ENCODE peak calls at places on chromosomes 7 and 10, in seven cellular contexts. One of them, this sample, is unnamed.
A peak's percentile ranks its signal among the peaks of the same experiment; 100 is the strongest.

GRCh38 chr7:43847496-43847895 is 21.8 kb downstream of the MRPS24 start:
- DNase-seq in osteoblast: peak; percentile 77
- DNase-seq in fibroblast of mammary gland: peak; percentile 70
- DNase-seq in hypothalamus: no peak
- DNase-seq in heart left ventricle: no peak
- DNase-seq in T-helper 1 cell: no peak
- DNase-seq in germinal center: no peak
- DNase-seq in this sample: no peak

GRCh38 chr7:38584443-38585210 is 46.5 kb downstream of the AMPH start:
- DNase-seq in heart left ventricle: peak; percentile 23
- DNase-seq in fibroblast of mammary gland: peak; percentile 84
- DNase-seq in osteoblast: no peak
- DNase-seq in hypothalamus: no peak
- DNase-seq in germinal center: no peak
- DNase-seq in T-helper 1 cell: no peak
- DNase-seq in this sample: no peak

GRCh38 chr10:94042001-94042813 is 48.5 kb downstream of the PLCE1 start:
- DNase-seq in germinal center: peak; percentile 37
- DNase-seq in hypothalamus: no peak
- DNase-seq in heart left ventricle: no peak
- DNase-seq in T-helper 1 cell: no peak
- DNase-seq in fibroblast of mammary gland: peak; percentile 87
- DNase-seq in osteoblast: peak; percentile 21
- DNase-seq in this sample: no peak

GRCh38 chr7:114444196-114444595 is 29.6 kb downstream of the FOXP2 start:
- DNase-seq in germinal center: no peak
- DNase-seq in fibroblast of mammary gland: no peak
- DNase-seq in T-helper 1 cell: no peak
- DNase-seq in heart left ventricle: no peak
- DNase-seq in osteoblast: no peak
- DNase-seq in hypothalamus: no peak
- DNase-seq in this sample: no peak

GRCh38 chr7:124893140-124893810 is 36.4 kb downstream of the POT1 start:
- DNase-seq in fibroblast of mammary gland: no peak
- DNase-seq in hypothalamus: no peak
- DNase-seq in osteoblast: no peak
- DNase-seq in heart left ventricle: no peak
- DNase-seq in germinal center: no peak
- DNase-seq in T-helper 1 cell: no peak
- DNase-seq in this sample: no peak

GRCh38 chr10:122847782-122848604 is 2.3 kb upstream of the CUZD1 start:
- DNase-seq in T-helper 1 cell: no peak
- DNase-seq in hypothalamus: no peak
- DNase-seq in heart left ventricle: peak; percentile 21
- DNase-seq in fibroblast of mammary gland: peak; percentile 20
- DNase-seq in germinal center: no peak
- DNase-seq in osteoblast: no peak
- DNase-seq in this sample: no peak

GRCh38 chr10:14608381-14609001 is 166.2 kb downstream of the FAM107B start:
- DNase-seq in germinal center: peak; percentile 55
- DNase-seq in osteoblast: no peak
- DNase-seq in heart left ventricle: no peak
- DNase-seq in hypothalamus: no peak
- DNase-seq in fibroblast of mammary gland: no peak
- DNase-seq in T-helper 1 cell: no peak
- DNase-seq in this sample: no peak

GRCh38 chr7:78284945-78285344 is 486.4 kb downstream of the PHTF2 start:
- DNase-seq in T-helper 1 cell: no peak
- DNase-seq in fibroblast of mammary gland: no peak
- DNase-seq in heart left ventricle: no peak
- DNase-seq in germinal center: no peak
- DNase-seq in hypothalamus: no peak
- DNase-seq in osteoblast: peak; percentile 34
- DNase-seq in this sample: no peak

GRCh38 chr10:48464121-48464870 is 140.6 kb downstream of the ARHGAP22 start:
- DNase-seq in heart left ventricle: no peak
- DNase-seq in T-helper 1 cell: no peak
- DNase-seq in germinal center: no peak
- DNase-seq in osteoblast: peak; percentile 85
- DNase-seq in fibroblast of mammary gland: no peak
- DNase-seq in hypothalamus: no peak
- DNase-seq in this sample: no peak

GRCh38 chr10:118610577-118610976 is 15.1 kb upstream of the PRLHR start:
- DNase-seq in heart left ventricle: no peak
- DNase-seq in T-helper 1 cell: no peak
- DNase-seq in hypothalamus: no peak
- DNase-seq in germinal center: no peak
- DNase-seq in fibroblast of mammary gland: no peak
- DNase-seq in osteoblast: no peak
- DNase-seq in this sample: no peak

GRCh38 chr7:6564091-6564770 is 13.0 kb upstream of the GRID2IP start:
- DNase-seq in osteoblast: no peak
- DNase-seq in germinal center: no peak
- DNase-seq in fibroblast of mammary gland: no peak
- DNase-seq in hypothalamus: no peak
- DNase-seq in T-helper 1 cell: no peak
- DNase-seq in heart left ventricle: no peak
- DNase-seq in this sample: no peak

GRCh38 chr7:130897515-130898419 is 163.8 kb upstream of the KLF14 start:
- DNase-seq in hypothalamus: no peak
- DNase-seq in fibroblast of mammary gland: no peak
- DNase-seq in germinal center: no peak
- DNase-seq in osteoblast: peak; percentile 46
- DNase-seq in T-helper 1 cell: no peak
- DNase-seq in heart left ventricle: no peak
- DNase-seq in this sample: no peak

GRCh38 chr10:45673074-45673628 is 579 bp upstream of the ZFAND4 start:
- DNase-seq in osteoblast: no peak
- DNase-seq in germinal center: no peak
- DNase-seq in hypothalamus: no peak
- DNase-seq in heart left ventricle: peak; percentile 21
- DNase-seq in T-helper 1 cell: no peak
- DNase-seq in fibroblast of mammary gland: peak; percentile 33
- DNase-seq in this sample: peak; percentile 29

GRCh38 chr7:154785898-154786297 is 217.0 kb downstream of the PAXIP1 start:
- DNase-seq in heart left ventricle: no peak
- DNase-seq in germinal center: no peak
- DNase-seq in fibroblast of mammary gland: no peak
- DNase-seq in T-helper 1 cell: no peak
- DNase-seq in osteoblast: no peak
- DNase-seq in hypothalamus: no peak
- DNase-seq in this sample: no peak

GRCh38 chr10:93710333-93710909 is 8.0 kb upstream of the FRA10AC1 start:
- DNase-seq in T-helper 1 cell: no peak
- DNase-seq in germinal center: no peak
- DNase-seq in hypothalamus: no peak
- DNase-seq in osteoblast: no peak
- DNase-seq in heart left ventricle: no peak
- DNase-seq in fibroblast of mammary gland: no peak
- DNase-seq in this sample: no peak

GRCh38 chr10:102281103-102281502 is 35.8 kb downstream of the GBF1 start:
- DNase-seq in T-helper 1 cell: no peak
- DNase-seq in heart left ventricle: no peak
- DNase-seq in osteoblast: no peak
- DNase-seq in germinal center: no peak
- DNase-seq in hypothalamus: no peak
- DNase-seq in fibroblast of mammary gland: no peak
- DNase-seq in this sample: no peak

GRCh38 chr7:98669417-98670015 is 52.4 kb downstream of the NPTX2 start:
- DNase-seq in T-helper 1 cell: no peak
- DNase-seq in osteoblast: peak; percentile 62
- DNase-seq in heart left ventricle: peak; percentile 16
- DNase-seq in germinal center: no peak
- DNase-seq in hypothalamus: no peak
- DNase-seq in fibroblast of mammary gland: peak; percentile 12
- DNase-seq in this sample: peak; percentile 49

GRCh38 chr10:18211862-18212261 is 71.6 kb downstream of the CACNB2 start:
- DNase-seq in T-helper 1 cell: no peak
- DNase-seq in fibroblast of mammary gland: no peak
- DNase-seq in germinal center: no peak
- DNase-seq in osteoblast: no peak
- DNase-seq in hypothalamus: no peak
- DNase-seq in heart left ventricle: no peak
- DNase-seq in this sample: no peak

GRCh38 chr10:26334232-26334931 is 103.8 kb upstream of the APBB1IP start:
- DNase-seq in osteoblast: no peak
- DNase-seq in T-helper 1 cell: no peak
- DNase-seq in fibroblast of mammary gland: no peak
- DNase-seq in germinal center: no peak
- DNase-seq in heart left ventricle: no peak
- DNase-seq in hypothalamus: no peak
- DNase-seq in this sample: no peak

GRCh38 chr7:21939858-21940322 is 5.8 kb downstream of the CDCA7L start:
- DNase-seq in fibroblast of mammary gland: no peak
- DNase-seq in hypothalamus: no peak
- DNase-seq in germinal center: no peak
- DNase-seq in heart left ventricle: no peak
- DNase-seq in osteoblast: no peak
- DNase-seq in T-helper 1 cell: no peak
- DNase-seq in this sample: no peak

GRCh38 chr10:75660833-75661232 is 229.4 kb downstream of the LRMDA start:
- DNase-seq in hypothalamus: no peak
- DNase-seq in osteoblast: no peak
- DNase-seq in germinal center: no peak
- DNase-seq in heart left ventricle: no peak
- DNase-seq in fibroblast of mammary gland: no peak
- DNase-seq in T-helper 1 cell: no peak
- DNase-seq in this sample: no peak

GRCh38 chr10:13158401-13158800 is 3.0 kb upstream of the MCM10 start:
- DNase-seq in heart left ventricle: no peak
- DNase-seq in T-helper 1 cell: peak; percentile 14
- DNase-seq in fibroblast of mammary gland: no peak
- DNase-seq in hypothalamus: no peak
- DNase-seq in germinal center: no peak
- DNase-seq in osteoblast: no peak
- DNase-seq in this sample: peak; percentile 37

This sample was measured in testis.